ENCODE peak calls at places on chromosome 10, in five cellular contexts. One of them, this sample, is unnamed.

GRCh38 chr10:44806895-44807294 is 104.2 kb upstream of the TMEM72 start:
- DNase-seq in brain microvascular endothelial cell: no peak
- DNase-seq in heart left ventricle: no peak
- DNase-seq in neural progenitor cell: no peak
- DNase-seq in dorsolateral prefrontal cortex: no peak
- DNase-seq in this sample: no peak

GRCh38 chr10:71831646-71832552 is 19.2 kb downstream of the PSAP start:
- DNase-seq in neural progenitor cell: no peak
- DNase-seq in dorsolateral prefrontal cortex: no peak
- DNase-seq in heart left ventricle: no peak
- DNase-seq in brain microvascular endothelial cell: peak
- DNase-seq in this sample: no peak

GRCh38 chr10:3471497-3471896 is 298.9 kb upstream of the PITRM1 start:
- DNase-seq in dorsolateral prefrontal cortex: no peak
- DNase-seq in neural progenitor cell: no peak
- DNase-seq in brain microvascular endothelial cell: no peak
- DNase-seq in heart left ventricle: no peak
- DNase-seq in this sample: no peak

GRCh38 chr10:119542357-119542989 is at the start of gene RGS10:
- DNase-seq in dorsolateral prefrontal cortex: peak
- DNase-seq in brain microvascular endothelial cell: peak
- DNase-seq in heart left ventricle: peak
- DNase-seq in neural progenitor cell: peak
- DNase-seq in this sample: no peak

GRCh38 chr10:30070001-30070759 is 10.8 kb upstream of the JCAD start:
- DNase-seq in neural progenitor cell: no peak
- DNase-seq in heart left ventricle: no peak
- DNase-seq in brain microvascular endothelial cell: peak
- DNase-seq in dorsolateral prefrontal cortex: no peak
- DNase-seq in this sample: no peak

GRCh38 chr10:79221110-79222051 is 125.9 kb upstream of the PPIF start:
- DNase-seq in dorsolateral prefrontal cortex: peak
- DNase-seq in neural progenitor cell: peak
- DNase-seq in brain microvascular endothelial cell: peak
- DNase-seq in heart left ventricle: peak
- DNase-seq in this sample: no peak

GRCh38 chr10:9140373-9140772 is 1085.9 kb downstream of the GATA3 start:
- DNase-seq in brain microvascular endothelial cell: no peak
- DNase-seq in dorsolateral prefrontal cortex: no peak
- DNase-seq in neural progenitor cell: no peak
- DNase-seq in heart left ventricle: no peak
- DNase-seq in this sample: no peak

GRCh38 chr10:108204528-108205313 is 1040.2 kb upstream of the SORCS1 start:
- DNase-seq in brain microvascular endothelial cell: no peak
- DNase-seq in heart left ventricle: no peak
- DNase-seq in dorsolateral prefrontal cortex: no peak
- DNase-seq in neural progenitor cell: peak
- DNase-seq in this sample: no peak

GRCh38 chr10:78577673-78578072 is 491.1 kb upstream of the ZMIZ1 start:
- DNase-seq in brain microvascular endothelial cell: no peak
- DNase-seq in dorsolateral prefrontal cortex: no peak
- DNase-seq in neural progenitor cell: no peak
- DNase-seq in heart left ventricle: no peak
- DNase-seq in this sample: no peak

GRCh38 chr10:103554488-103555320 is 61.2 kb downstream of the NEURL1 start:
- DNase-seq in heart left ventricle: peak
- DNase-seq in neural progenitor cell: peak
- DNase-seq in brain microvascular endothelial cell: peak
- DNase-seq in dorsolateral prefrontal cortex: peak
- DNase-seq in this sample: no peak
- H3K27ac ChIP-seq in heart left ventricle: no peak
- H3K27ac ChIP-seq in neural progenitor cell: no peak
- H3K27ac ChIP-seq in brain microvascular endothelial cell: no peak
- H3K27ac ChIP-seq in dorsolateral prefrontal cortex: peak
- H3K27ac ChIP-seq in this sample: no peak

GRCh38 chr10:6254200-6254599 is 51.5 kb downstream of the PFKFB3 start:
- DNase-seq in neural progenitor cell: no peak
- DNase-seq in heart left ventricle: no peak
- DNase-seq in dorsolateral prefrontal cortex: no peak
- DNase-seq in brain microvascular endothelial cell: no peak
- DNase-seq in this sample: no peak

GRCh38 chr10:6250745-6251144 is 48.0 kb downstream of the PFKFB3 start:
- DNase-seq in brain microvascular endothelial cell: no peak
- DNase-seq in dorsolateral prefrontal cortex: no peak
- DNase-seq in neural progenitor cell: no peak
- DNase-seq in heart left ventricle: no peak
- DNase-seq in this sample: no peak

GRCh38 chr10:6256439-6256838 is 53.7 kb downstream of the PFKFB3 start:
- DNase-seq in brain microvascular endothelial cell: no peak
- DNase-seq in heart left ventricle: no peak
- DNase-seq in neural progenitor cell: no peak
- DNase-seq in dorsolateral prefrontal cortex: no peak
- DNase-seq in this sample: no peak

GRCh38 chr10:6259153-6259552 is 56.4 kb downstream of the PFKFB3 start:
- DNase-seq in dorsolateral prefrontal cortex: no peak
- DNase-seq in neural progenitor cell: no peak
- DNase-seq in brain microvascular endothelial cell: no peak
- DNase-seq in heart left ventricle: no peak
- DNase-seq in this sample: no peak

GRCh38 chr10:6255548-6256061 is 52.9 kb downstream of the PFKFB3 start:
- DNase-seq in neural progenitor cell: no peak
- DNase-seq in heart left ventricle: no peak
- DNase-seq in dorsolateral prefrontal cortex: no peak
- DNase-seq in brain microvascular endothelial cell: no peak
- DNase-seq in this sample: no peak
- H3K27ac ChIP-seq in neural progenitor cell: no peak
- H3K27ac ChIP-seq in heart left ventricle: no peak
- H3K27ac ChIP-seq in dorsolateral prefrontal cortex: peak
- H3K27ac ChIP-seq in brain microvascular endothelial cell: no peak
- H3K27ac ChIP-seq in this sample: no peak

DNA sequence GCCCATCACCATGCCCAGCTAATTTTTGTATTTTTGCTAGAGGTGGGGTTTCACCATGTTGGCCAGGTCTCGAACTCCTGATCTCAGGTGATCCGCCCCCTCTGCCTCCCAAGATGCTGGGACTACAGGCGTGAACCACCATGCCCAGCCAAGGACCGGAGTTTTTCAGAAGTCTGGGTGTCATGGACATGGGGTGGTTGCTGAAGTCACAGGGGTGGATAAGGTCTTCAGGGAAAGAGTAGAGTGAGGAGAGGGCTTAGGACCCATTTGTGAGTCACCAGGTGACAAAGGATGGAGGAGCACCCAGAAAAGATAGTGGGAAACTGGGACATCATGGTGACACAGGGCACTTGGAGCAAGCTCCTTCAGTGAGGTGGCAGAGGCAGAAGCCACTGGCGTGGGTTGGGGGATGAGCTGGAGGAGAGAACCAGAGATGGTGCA is 2.8 kb upstream of the GPRIN2 start:
- DNase-seq in neural progenitor cell: no peak
- DNase-seq in dorsolateral prefrontal cortex: no peak
- DNase-seq in brain microvascular endothelial cell: no peak
- DNase-seq in heart left ventricle: no peak
- DNase-seq in this sample: no peak
- H3K27ac ChIP-seq in neural progenitor cell: no peak
- H3K27ac ChIP-seq in dorsolateral prefrontal cortex: no peak
- H3K27ac ChIP-seq in brain microvascular endothelial cell: no peak
- H3K27ac ChIP-seq in heart left ventricle: no peak
- H3K27ac ChIP-seq in this sample: no peak

GRCh38 chr10:61937631-61938284 is 36.3 kb downstream of the ARID5B start:
- DNase-seq in neural progenitor cell: no peak
- DNase-seq in dorsolateral prefrontal cortex: no peak
- DNase-seq in brain microvascular endothelial cell: no peak
- DNase-seq in heart left ventricle: no peak
- DNase-seq in this sample: no peak
- H3K27ac ChIP-seq in neural progenitor cell: no peak
- H3K27ac ChIP-seq in dorsolateral prefrontal cortex: peak
- H3K27ac ChIP-seq in brain microvascular endothelial cell: peak
- H3K27ac ChIP-seq in heart left ventricle: no peak
- H3K27ac ChIP-seq in this sample: no peak

GRCh38 chr10:100736809-100737358 is 8.5 kb upstream of the PAX2 start:
- DNase-seq in dorsolateral prefrontal cortex: no peak
- DNase-seq in brain microvascular endothelial cell: no peak
- DNase-seq in neural progenitor cell: no peak
- DNase-seq in heart left ventricle: no peak
- DNase-seq in this sample: no peak
- H3K27ac ChIP-seq in dorsolateral prefrontal cortex: no peak
- H3K27ac ChIP-seq in brain microvascular endothelial cell: no peak
- H3K27ac ChIP-seq in neural progenitor cell: no peak
- H3K27ac ChIP-seq in heart left ventricle: no peak
- H3K27ac ChIP-seq in this sample: no peak

GRCh38 chr10:69406302-69406811 is 10.4 kb downstream of the TACR2 start:
- DNase-seq in heart left ventricle: peak
- DNase-seq in dorsolateral prefrontal cortex: no peak
- DNase-seq in brain microvascular endothelial cell: no peak
- DNase-seq in neural progenitor cell: no peak
- DNase-seq in this sample: no peak
- H3K27ac ChIP-seq in heart left ventricle: peak
- H3K27ac ChIP-seq in dorsolateral prefrontal cortex: peak
- H3K27ac ChIP-seq in brain microvascular endothelial cell: no peak
- H3K27ac ChIP-seq in neural progenitor cell: no peak
- H3K27ac ChIP-seq in this sample: no peak

GRCh38 chr10:17787087-17787942 is 21.8 kb upstream of the MRC1 start:
- DNase-seq in heart left ventricle: no peak
- DNase-seq in dorsolateral prefrontal cortex: no peak
- DNase-seq in neural progenitor cell: no peak
- DNase-seq in brain microvascular endothelial cell: peak
- DNase-seq in this sample: no peak
- H3K27ac ChIP-seq in heart left ventricle: no peak
- H3K27ac ChIP-seq in dorsolateral prefrontal cortex: no peak
- H3K27ac ChIP-seq in neural progenitor cell: no peak
- H3K27ac ChIP-seq in brain microvascular endothelial cell: peak
- H3K27ac ChIP-seq in this sample: no peak

This sample was measured in substantia nigra.